ENCODE peak calls at places on chromosomes 7 and 10, in eight cellular contexts. R is lower lobe of right lung; U is esophagus squamous epithelium; J is hepatocyte; F is Peyer's patch; M is CD8-positive, alpha-beta T cell; D is tibial nerve; T is IMR-90. O is an unnamed sample. For H3K9me3 and H3K4me1, the result is how much of the 10 kb centered on the place peaks cover.

GRCh38 chr7:75716992-75717626 is 21.6 kb downstream of the HIP1 start:
- DNase-seq in R (no peak), U (no peak), J (no peak), F (no peak), M (no peak), D (no peak), T (peak), O (no peak)

GRCh38 chr7:156155988-156156733 is 343.9 kb upstream of the SHH start:
- DNase-seq in R (no peak), U (no peak), J (no peak), F (no peak), M (no peak), D (no peak), T (no peak), O (no peak)

GRCh38 chr10:69960606-69961167 is 92.0 kb upstream of the MACROH2A2 start:
- DNase-seq in R (no peak), U (no peak), J (no peak), F (peak), M (no peak), D (no peak), T (no peak), O (no peak)

GRCh38 chr7:91306266-91306665 is 42.0 kb downstream of the FZD1 start:
- DNase-seq in R (no peak), U (no peak), J (no peak), F (no peak), M (no peak), D (no peak), T (no peak), O (no peak)

GRCh38 chr10:74314166-74314565 is 163.1 kb downstream of the ADK start:
- DNase-seq in R (no peak), U (no peak), J (no peak), F (no peak), M (no peak), D (no peak), T (no peak), O (no peak)

GRCh38 chr10:102917314-102917961 is 656 bp upstream of the CNNM2 start:
- DNase-seq in R (peak), U (peak), J (peak), F (peak), M (peak), D (peak), T (peak), O (peak)

GRCh38 chr7:94276797-94277196 is 117.9 kb upstream of the COL1A2 start:
- DNase-seq in R (no peak), U (no peak), J (no peak), F (no peak), M (no peak), D (no peak), T (peak), O (no peak)

GRCh38 chr7:31077484-31078362 is 25.6 kb downstream of the ADCYAP1R1 start:
- DNase-seq in R (peak), U (no peak), J (no peak), F (no peak), M (no peak), D (no peak), T (no peak), O (peak)

GRCh38 chr7:150379590-150380379 is 655 bp downstream of the ZNF775 start:
- DNase-seq in R (no peak), U (no peak), J (no peak), F (peak), M (no peak), D (peak), T (no peak), O (no peak)

GRCh38 chr7:94394399-94395140 is at the start of gene COL1A2:
- DNase-seq in R (peak), U (peak), J (peak), F (peak), M (no peak), D (peak), T (peak), O (peak)

GRCh38 chr10:79399242-79399831 is 46.1 kb downstream of the ZCCHC24 start:
- DNase-seq in R (peak), U (no peak), J (peak), F (peak), M (no peak), D (peak), T (peak), O (no peak)

GRCh38 chr10:60666221-60666620 is 112.1 kb upstream of the CDK1 start:
- DNase-seq in R (peak), U (no peak), J (peak), F (no peak), M (no peak), D (no peak), T (no peak), O (no peak)

GRCh38 chr10:114024876-114025609 is 18.6 kb upstream of the ADRB1 start:
- DNase-seq in R (no peak), U (no peak), J (no peak), F (no peak), M (no peak), D (peak), T (peak), O (no peak)

GRCh38 chr7:45595809-45596664 is 21.9 kb downstream of the ADCY1 start:
- DNase-seq in R (no peak), U (no peak), J (no peak), F (no peak), M (peak), D (no peak), T (no peak), O (peak)

GRCh38 chr10:5047912-5048628 is 44.4 kb upstream of the AKR1C2 start:
- DNase-seq in R (no peak), U (no peak), J (no peak), F (no peak), M (no peak), D (no peak), T (peak), O (no peak)

GRCh38 chr7:77461246-77461645 is 45.1 kb upstream of the GSAP start:
- DNase-seq in R (no peak), U (no peak), J (no peak), F (no peak), M (no peak), D (no peak), T (no peak), O (no peak)

GRCh38 chr7:50812847-50813475 is 30.3 kb upstream of the GRB10 start:
- DNase-seq in R (peak), U (no peak), J (peak), F (peak), M (no peak), D (peak), T (peak), O (no peak)

GRCh38 chr10:96910488-96911395 is 78.6 kb downstream of the LCOR start:
- DNase-seq in R (no peak), U (no peak), J (peak), F (no peak), M (no peak), D (peak), T (peak), O (no peak)

GRCh38 chr7:27491534-27491933 is 171.1 kb downstream of the HIBADH start:
- DNase-seq in R (no peak), U (no peak), J (no peak), F (no peak), M (no peak), D (no peak), T (no peak), O (no peak)

GRCh38 chr10:59393349-59393748 is 31.0 kb upstream of the FAM13C start:
- DNase-seq in R (no peak), U (no peak), J (no peak), F (no peak), M (no peak), D (no peak), T (peak), O (no peak)

GRCh38 chr10:6406220-6407033 is 173.6 kb downstream of the PRKCQ start:
- DNase-seq in R (no peak), U (no peak), J (no peak), F (no peak), M (no peak), D (no peak), T (peak), O (no peak)

GRCh38 chr10:32112055-32112454 is 55.8 kb upstream of the KIF5B start:
- DNase-seq in R (no peak), U (no peak), J (no peak), F (no peak), M (no peak), D (no peak), T (peak), O (no peak)

GRCh38 chr10:20598590-20598989 is 298.5 kb downstream of the NEBL start:
- DNase-seq in R (no peak), U (no peak), J (peak), F (no peak), M (no peak), D (peak), T (peak), O (peak)

GRCh38 chr7:8221603-8222002 is 40.4 kb downstream of the ICA1 start:
- DNase-seq in R (no peak), U (no peak), J (no peak), F (no peak), M (no peak), D (no peak), T (no peak), O (no peak)

GRCh38 chr10:27564880-27565279 is 60.8 kb downstream of the RAB18 start:
- DNase-seq in R (no peak), U (no peak), J (no peak), F (no peak), M (no peak), D (no peak), T (no peak), O (no peak)

GRCh38 chr7:106056513-106057203 is 55.5 kb downstream of the SYPL1 start:
- DNase-seq in R (peak), U (no peak), J (peak), F (peak), M (peak), D (peak), T (peak), O (no peak)

GRCh38 chr7:43721193-43721806 is 8.0 kb downstream of the COA1 start:
- DNase-seq in R (no peak), U (no peak), J (peak), F (no peak), M (no peak), D (peak), T (peak), O (no peak)

GRCh38 chr7:54725255-54725654 is 33.8 kb downstream of the SEC61G start:
- DNase-seq in R (no peak), U (no peak), J (no peak), F (no peak), M (no peak), D (no peak), T (no peak), O (no peak)

GRCh38 chr10:30059209-30060107 is at the start of gene JCAD:
- DNase-seq in R (peak), U (no peak), J (peak), F (peak), M (peak), D (peak), T (no peak), O (no peak)

GRCh38 chr10:114010316-114010715 is 33.4 kb upstream of the ADRB1 start:
- DNase-seq in R (no peak), U (no peak), J (no peak), F (no peak), M (no peak), D (no peak), T (no peak), O (no peak)

GRCh38 chr7:42091461-42092229 is 145.4 kb downstream of the GLI3 start:
- DNase-seq in R (no peak), U (no peak), J (peak), F (no peak), M (no peak), D (no peak), T (peak), O (no peak)

GRCh38 chr7:155882596-155882995 is 70.3 kb upstream of the SHH start:
- DNase-seq in R (no peak), U (no peak), J (no peak), F (no peak), M (no peak), D (no peak), T (peak), O (no peak)

GRCh38 chr10:31947144-31947926 is 18.7 kb upstream of the ARHGAP12 start:
- DNase-seq in R (no peak), U (no peak), J (peak), F (no peak), M (no peak), D (peak), T (peak), O (no peak)

GRCh38 chr7:72919256-72919775 is 5.6 kb upstream of the POM121 start:
- DNase-seq in R (no peak), U (no peak), J (no peak), F (no peak), M (no peak), D (no peak), T (no peak), O (no peak)

GRCh38 chr7:45580053-45580872 is 6.1 kb downstream of the ADCY1 start:
- DNase-seq in R (no peak), U (no peak), J (no peak), F (no peak), M (no peak), D (no peak), T (no peak), O (no peak)

GRCh38 chr10:43622022-43622421 is 15.8 kb downstream of the ZNF485 start:
- DNase-seq in R (no peak), U (no peak), J (no peak), F (no peak), M (no peak), D (no peak), T (no peak), O (no peak)

GRCh38 chr10:43623351-43623750 is 17.1 kb downstream of the ZNF485 start:
- DNase-seq in R (no peak), U (no peak), J (no peak), F (no peak), M (no peak), D (no peak), T (peak), O (no peak)

GRCh38 chr10:43616697-43617370 is 10.6 kb downstream of the ZNF485 start:
- DNase-seq in R (no peak), U (no peak), J (no peak), F (no peak), M (no peak), D (no peak), T (no peak), O (no peak)

GRCh38 chr10:43619368-43619767 is 13.1 kb downstream of the ZNF485 start:
- DNase-seq in R (no peak), U (no peak), J (no peak), F (no peak), M (no peak), D (no peak), T (no peak), O (no peak)
- H3K9me3 ChIP-seq in R (under half), U (under half), J (under half), F (under half), M (under half), D (under half), T (under half), O (under half)

GRCh38 chr7:96131525-96131924 is 190.4 kb downstream of the SLC25A13 start:
- DNase-seq in R (no peak), U (no peak), J (no peak), F (no peak), M (no peak), D (no peak), T (no peak), O (no peak)
- TF ChIP-seq CTCF in R (no peak), U (no peak), J (no peak), F (no peak), M (no peak), D (no peak), T (no peak), O (no peak)

DNA sequence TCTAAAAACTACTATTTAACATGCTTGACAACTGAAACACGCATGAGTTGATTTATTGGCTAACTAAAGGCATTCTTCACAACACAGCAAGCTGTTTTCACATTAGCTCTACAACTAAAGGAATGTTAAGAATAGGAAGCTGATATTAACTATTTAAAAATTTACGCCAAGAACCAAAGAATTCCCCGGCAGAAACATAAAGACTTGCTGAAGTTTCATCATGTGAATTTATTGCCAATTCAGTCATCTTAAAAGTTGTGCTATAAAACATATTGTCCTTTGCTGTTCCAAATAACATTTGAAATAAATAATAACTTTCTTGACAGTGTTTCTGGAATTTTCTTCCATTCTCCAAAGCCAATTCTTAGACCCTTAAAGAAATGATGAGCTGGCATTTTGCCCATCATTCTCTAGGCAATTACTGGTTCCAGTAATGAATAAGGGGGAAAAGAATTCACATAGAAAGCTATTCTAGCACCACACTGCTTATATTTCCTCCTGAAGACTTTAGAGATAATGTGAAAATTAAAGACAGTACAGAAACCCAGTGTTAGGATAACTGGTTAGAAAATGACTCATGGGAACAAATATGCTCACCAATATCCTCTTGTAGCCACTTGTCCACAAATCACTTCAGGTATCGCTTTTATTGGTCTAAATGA is 233.1 kb downstream of the PARD3 start:
- DNase-seq in R (no peak), U (no peak), J (no peak), F (no peak), M (no peak), D (no peak), T (peak), O (no peak)
- H3K4me1 ChIP-seq in R (under half), U (half or more), J (under half), F (under half), M (under half), D (under half), T (under half), O (half or more)

DNA sequence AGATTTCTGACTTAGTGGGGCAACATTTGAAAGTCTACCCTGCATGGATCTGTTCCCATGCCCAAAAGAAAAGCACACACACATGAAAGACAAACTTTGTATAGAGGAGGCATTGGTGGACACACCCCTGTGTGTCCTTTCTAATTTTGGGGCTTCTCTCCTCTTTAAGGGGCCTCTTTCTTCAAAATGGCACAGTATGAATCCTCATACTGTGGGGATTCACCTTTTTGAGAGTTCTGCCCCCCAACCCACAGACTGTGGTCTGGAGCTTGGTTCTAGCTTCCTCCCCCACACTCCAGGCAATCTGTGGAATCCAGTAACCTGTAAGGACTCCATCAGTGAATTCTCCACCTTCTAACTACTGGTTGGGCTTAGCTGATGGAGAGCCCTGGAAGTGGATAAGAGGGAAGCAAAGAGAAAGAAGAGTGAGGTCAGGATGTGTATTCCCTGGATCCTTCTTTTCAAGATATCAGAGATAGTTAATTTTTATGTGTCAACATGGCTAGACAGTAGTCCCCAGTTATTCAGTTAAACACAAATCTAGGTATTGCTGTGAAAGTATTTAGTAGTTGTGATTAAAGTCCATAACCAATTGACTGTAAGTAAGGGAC is 32.4 kb upstream of the CDK6 start:
- DNase-seq in R (no peak), U (no peak), J (no peak), F (no peak), M (no peak), D (no peak), T (no peak), O (no peak)
- H3K9me3 ChIP-seq in R (under half), U (under half), J (under half), F (under half), M (under half), D (under half), T (under half), O (under half)

GRCh38 chr7:129496653-129497052 is 5.7 kb upstream of the SMKR1 start:
- DNase-seq in R (no peak), U (no peak), J (no peak), F (no peak), M (no peak), D (no peak), T (no peak), O (no peak)

GRCh38 chr7:129495987-129496386 is 6.3 kb upstream of the SMKR1 start:
- DNase-seq in R (no peak), U (no peak), J (no peak), F (no peak), M (no peak), D (no peak), T (no peak), O (no peak)

GRCh38 chr7:129494041-129494440 is 8.3 kb upstream of the SMKR1 start:
- DNase-seq in R (no peak), U (no peak), J (peak), F (no peak), M (no peak), D (no peak), T (peak), O (no peak)

GRCh38 chr7:129492406-129492805 is 9.9 kb upstream of the SMKR1 start:
- DNase-seq in R (no peak), U (no peak), J (no peak), F (no peak), M (no peak), D (no peak), T (no peak), O (no peak)

DNA sequence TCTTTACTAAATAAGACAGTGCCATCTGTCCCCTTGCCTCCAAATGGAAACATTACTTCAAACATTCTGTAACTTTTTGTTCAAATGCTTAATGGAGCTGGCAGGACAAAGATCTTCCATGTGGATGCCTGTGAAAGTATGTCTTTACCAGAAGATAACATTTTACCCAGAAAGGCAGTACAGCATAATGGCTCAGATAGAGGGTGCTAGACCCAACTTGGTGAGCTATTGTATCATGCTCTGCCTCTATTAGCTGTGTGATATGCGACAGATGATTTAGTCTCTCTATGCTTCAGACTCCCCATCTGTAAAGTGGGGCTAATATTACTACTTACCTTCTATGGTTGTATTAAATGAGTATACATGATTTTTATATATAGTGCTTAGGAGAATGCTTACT is 8.8 kb upstream of the SMKR1 start:
- DNase-seq in R (no peak), U (no peak), J (no peak), F (no peak), M (no peak), D (no peak), T (peak), O (no peak)
- TF ChIP-seq CTCF in R (no peak), U (peak), J (peak), F (no peak), M (no peak), D (no peak), T (peak), O (peak)

DNA sequence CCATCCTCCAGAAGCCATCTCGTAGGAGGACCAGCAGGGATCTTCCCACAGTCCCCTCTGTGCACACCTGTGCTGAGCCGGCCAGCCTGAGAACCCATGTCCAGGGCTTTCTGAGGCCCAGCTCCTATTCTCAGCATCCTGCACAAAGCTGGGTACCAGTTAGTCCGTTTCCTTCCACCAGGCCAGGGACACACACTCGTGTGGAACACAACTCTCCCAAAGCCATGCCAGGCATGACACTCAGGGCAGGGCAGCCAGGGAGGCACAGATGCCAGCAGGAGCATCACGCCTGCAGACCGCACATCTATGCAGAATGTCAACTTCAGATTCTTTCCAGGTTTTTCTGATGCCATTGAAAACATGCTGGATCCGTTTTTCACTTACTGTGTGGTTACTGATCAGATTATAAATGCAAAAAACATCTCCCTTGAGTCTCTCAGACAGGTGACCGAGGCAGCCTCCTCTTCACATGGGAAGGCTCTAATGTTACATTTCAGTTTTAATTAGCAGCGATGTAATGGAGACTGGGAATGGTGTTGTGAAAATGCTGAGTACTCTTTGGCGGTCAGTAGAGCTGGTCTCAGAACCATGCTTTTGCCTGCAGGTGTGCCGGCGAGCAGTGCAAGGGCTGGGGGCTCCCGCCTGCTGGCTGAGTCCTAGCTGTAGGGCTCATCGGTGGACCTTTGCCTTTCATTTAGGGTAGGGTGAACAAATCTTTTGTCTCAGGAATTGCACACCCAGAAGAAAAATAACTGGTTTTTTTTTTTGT is 3.3 kb upstream of the SUN1 start:
- DNase-seq in R (no peak), U (no peak), J (no peak), F (no peak), M (no peak), D (no peak), T (no peak), O (no peak)
- H3K4me1 ChIP-seq in R (half or more), U (half or more), J (under half), F (under half), M (under half), D (under half), T (under half), O (under half)

GRCh38 chr7:157785021-157785441 is 448.2 kb downstream of the DNAJB6 start:
- DNase-seq in R (no peak), U (no peak), J (no peak), F (no peak), M (no peak), D (peak), T (no peak), O (no peak)
- H3K9me3 ChIP-seq in R (under half), U (under half), J (under half), F (under half), M (under half), D (under half), T (half or more), O (under half)